ENCODE peak calls at places on chromosomes 7 and 10, in five cellular contexts. A is body of pancreas, M is Peyer's patch, F is sigmoid colon, E is A549. D is an unnamed sample.
A peak's percentile ranks its signal among the peaks of the same experiment; 100 is the strongest.

GRCh38 chr10:58305821-58306220 is 29.0 kb upstream of the UBE2D1 start:
- DNase-seq in E (no peak), F (no peak), M (no peak), A (no peak), D (no peak)

GRCh38 chr10:21530616-21531015 is 3.4 kb upstream of the MLLT10 start:
- DNase-seq in F (no peak), M (no peak), A (no peak), E (peak; percentile 16), D (no peak)

GRCh38 chr10:98074315-98074911 is 44.0 kb upstream of the CRTAC1 start:
- DNase-seq in M (no peak), E (no peak), F (no peak), A (no peak), D (no peak)

GRCh38 chr10:81871558-81871957 is 3.4 kb upstream of the NRG3 start:
- DNase-seq in A (no peak), E (no peak), M (no peak), F (no peak), D (no peak)

GRCh38 chr7:40356312-40356711 is 221.5 kb downstream of the SUGCT start:
- DNase-seq in A (no peak), M (no peak), E (no peak), F (no peak), D (no peak)

GRCh38 chr7:82429408-82429807 is 14.2 kb downstream of the CACNA2D1 start:
- DNase-seq in A (no peak), F (no peak), M (no peak), E (no peak), D (no peak)

GRCh38 chr7:66256281-66256680 is 51.1 kb downstream of the TPST1 start:
- DNase-seq in M (no peak), F (no peak), A (no peak), E (no peak), D (no peak)

GRCh38 chr10:48253970-48254657 is 20.4 kb downstream of the FRMPD2 start:
- DNase-seq in M (no peak), F (peak; percentile 24), E (no peak), A (no peak), D (no peak)

GRCh38 chr10:124093076-124093773 is at the start of gene CHST15:
- DNase-seq in F (peak; percentile 89), A (peak; percentile 53), E (peak; percentile 75), M (peak; percentile 64), D (peak; percentile 46)

GRCh38 chr7:133859191-133859590 is 267.9 kb upstream of the LRGUK start:
- DNase-seq in E (no peak), A (no peak), M (no peak), F (no peak), D (no peak)

GRCh38 chr10:48231178-48231577 is 43.3 kb downstream of the FRMPD2 start:
- DNase-seq in F (no peak), A (no peak), E (no peak), M (no peak), D (no peak)

GRCh38 chr10:45819552-45819951 is 27.7 kb downstream of the AGAP4 start:
- DNase-seq in M (no peak), F (no peak), A (no peak), E (no peak), D (no peak)

GRCh38 chr10:49374740-49375139 is 21.1 kb downstream of the DRGX start:
- DNase-seq in F (no peak), E (no peak), M (no peak), A (no peak), D (no peak)

GRCh38 chr7:81447351-81447952 is 322.4 kb downstream of the HGF start:
- DNase-seq in M (no peak), F (no peak), A (no peak), E (peak; percentile 83), D (peak; percentile 63)

GRCh38 chr10:129670124-129670523 is 203.1 kb downstream of the MGMT start:
- DNase-seq in E (no peak), A (no peak), M (no peak), F (no peak), D (no peak)

GRCh38 chr7:55214707-55215106 is 150.4 kb upstream of the LANCL2 start:
- DNase-seq in M (no peak), A (no peak), F (no peak), E (no peak), D (no peak)

GRCh38 chr7:138797715-138798320 is at the start of the genes ATP6V0A4 and TMEM213:
- DNase-seq in F (no peak), A (peak; percentile 5), M (no peak), E (no peak), D (no peak)

GRCh38 chr10:44070282-44070681 is 314.6 kb downstream of the CXCL12 start:
- DNase-seq in E (no peak), F (peak; percentile 90), M (no peak), A (peak; percentile 62), D (no peak)

DNA sequence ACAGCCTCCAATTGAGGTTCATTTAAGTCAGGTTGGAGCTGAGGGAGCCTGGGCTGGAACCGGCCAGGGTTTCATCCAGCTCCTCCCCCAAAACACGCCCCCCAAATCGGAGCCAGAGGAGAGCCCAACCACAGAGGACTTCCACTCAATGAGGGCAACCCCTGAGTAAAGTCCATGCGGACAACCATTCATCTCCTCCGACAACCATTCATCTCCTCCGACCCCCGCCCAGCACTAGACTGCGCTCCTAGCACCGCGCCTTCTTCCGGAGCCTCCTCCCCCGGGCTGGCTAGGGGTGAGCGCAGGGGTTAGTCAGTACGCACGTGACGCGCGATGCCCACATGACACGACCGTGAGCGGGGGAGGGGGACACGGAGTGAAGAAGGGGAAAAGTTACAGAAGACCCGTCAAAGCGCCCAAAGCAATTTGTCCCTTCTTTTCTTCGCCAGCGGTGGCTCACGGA is 1.4 kb downstream of the MAGI2 start:
- DNase-seq in A (peak; percentile 66), F (peak; percentile 95), M (peak; percentile 75), E (peak; percentile 82), D (peak; percentile 88)
- TF ChIP-seq POLR2A in A (peak; percentile 26), F (peak; percentile 80), M (no peak), E (peak; percentile 29), D (peak; percentile 53)

GRCh38 chr10:102432162-102432950 is at the start of gene CUEDC2:
- DNase-seq in M (peak; percentile 98), E (peak; percentile 96), F (peak; percentile 98), A (peak; percentile 97), D (peak; percentile 98)
- TF ChIP-seq POLR2A in M (peak; percentile 35), E (peak; percentile 63), F (peak; percentile 16), A (peak; percentile 67), D (no peak)

DNA sequence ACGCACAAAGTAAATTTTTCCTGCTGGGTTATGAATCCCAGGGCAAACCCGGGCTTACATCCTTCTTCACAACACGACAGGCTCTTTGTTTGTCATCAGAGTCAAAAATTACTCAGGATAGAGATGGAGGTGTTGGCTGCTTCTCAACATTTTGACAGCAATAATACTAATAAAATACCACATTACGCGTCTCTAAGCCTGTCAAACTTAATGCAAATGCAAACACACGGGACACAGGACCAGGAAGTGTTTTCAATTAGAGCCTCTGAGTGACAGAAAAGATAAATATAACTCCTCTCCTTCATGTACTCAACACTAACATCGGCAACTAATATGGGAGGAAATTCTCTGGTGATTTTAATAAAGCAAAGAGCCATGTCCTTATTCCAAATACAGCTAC is 128.4 kb downstream of the SFMBT2 start:
- DNase-seq in E (no peak), A (no peak), F (no peak), M (no peak), D (no peak)
- TF ChIP-seq POLR2A in E (no peak), A (no peak), F (no peak), M (no peak), D (no peak)

GRCh38 chr7:99398891-99399445 is 9.4 kb downstream of the PDAP1 start:
- DNase-seq in A (no peak), M (no peak), F (no peak), E (no peak), D (no peak)
- TF ChIP-seq POLR2A in A (no peak), M (no peak), F (no peak), E (no peak), D (no peak)

GRCh38 chr10:103661198-103661950 is 167.9 kb downstream of the NEURL1 start:
- DNase-seq in E (no peak), M (peak; percentile 84), F (peak; percentile 98), A (peak; percentile 64), D (peak; percentile 92)
- TF ChIP-seq POLR2A in E (no peak), M (peak; percentile 47), F (peak; percentile 93), A (peak; percentile 45), D (no peak)

GRCh38 chr10:103691267-103691666 is 164.1 kb downstream of the SH3PXD2A start:
- DNase-seq in F (no peak), M (no peak), E (no peak), A (no peak), D (no peak)
- TF ChIP-seq POLR2A in F (no peak), M (no peak), E (no peak), A (no peak), D (no peak)

GRCh38 chr7:101200504-101200861 is 353 bp downstream of the MOGAT3 start:
- DNase-seq in M (no peak), E (no peak), A (no peak), F (no peak), D (no peak)

GRCh38 chr7:101201695-101202602 is 1.1 kb upstream of the MOGAT3 start:
- DNase-seq in E (no peak), A (peak; percentile 41), F (no peak), M (peak; percentile 83), D (no peak)

GRCh38 chr7:101202603-101202918 is 1.7 kb upstream of the MOGAT3 start:
- DNase-seq in M (no peak), E (no peak), F (no peak), A (no peak), D (no peak)

GRCh38 chr7:101198476-101198875 is 2.4 kb downstream of the MOGAT3 start:
- DNase-seq in E (no peak), M (no peak), A (no peak), F (no peak), D (no peak)

GRCh38 chr7:101200862-101201599 is at the start of gene MOGAT3:
- DNase-seq in F (no peak), A (no peak), E (no peak), M (peak; percentile 91), D (no peak)
- TF ChIP-seq POLR2A in F (no peak), A (no peak), E (no peak), M (peak; percentile 98), D (no peak)

GRCh38 chr10:87094373-87095240 is at the start of the genes GLUD1 and SHLD2:
- DNase-seq in F (peak; percentile 95), M (peak; percentile 97), A (peak; percentile 95), E (peak; percentile 94), D (peak; percentile 92)
- TF ChIP-seq POLR2A in F (peak; percentile 61), M (peak; percentile 87), A (peak; percentile 81), E (peak; percentile 98), D (no peak)

GRCh38 chr7:117412390-117412789 is 14.9 kb downstream of the ASZ1 start:
- DNase-seq in A (no peak), F (no peak), E (no peak), M (no peak), D (no peak)
- TF ChIP-seq POLR2A in A (no peak), F (no peak), E (no peak), M (no peak), D (no peak)

GRCh38 chr7:6706666-6707407 is at the start of gene ZNF12:
- DNase-seq in E (peak; percentile 96), A (peak; percentile 98), M (peak; percentile 98), F (peak; percentile 99), D (peak; percentile 96)
- TF ChIP-seq POLR2A in E (peak; percentile 75), A (peak; percentile 76), M (peak; percentile 62), F (peak; percentile 38), D (no peak)

D was measured in testis.